ENCODE peak calls at places on chromosomes 5 and 9, in eight cellular contexts. G is neural progenitor cell, T is kidney, P is H9, V is colonic mucosa, L is HCT116, M is IMR-90, B is Karpas-422. C is an unnamed sample.

GRCh38 chr5:119255571-119256356 is 100.1 kb upstream of the TNFAIP8 start:
- DNase-seq in G (no peak), T (no peak), P (peak; percentile 88), V (peak; percentile 87), L (peak; percentile 19), M (peak; percentile 5), B (peak; percentile 78), C (peak; percentile 89)

GRCh38 chr9:131500939-131501541 is 1.7 kb upstream of the POMT1 start:
- DNase-seq in G (no peak), T (no peak), P (no peak), V (no peak), L (no peak), M (peak; percentile 81), B (no peak), C (no peak)

GRCh38 chr5:123543438-123543837 is 31.5 kb downstream of the CSNK1G3 start:
- DNase-seq in G (no peak), T (no peak), P (no peak), V (no peak), L (no peak), M (no peak), B (no peak), C (no peak)

GRCh38 chr9:70385423-70385822 is 29.0 kb downstream of the KLF9 start:
- DNase-seq in G (no peak), T (no peak), P (no peak), V (no peak), L (no peak), M (no peak), B (no peak), C (no peak)

GRCh38 chr9:93579711-93580516 is 3.5 kb downstream of the PHF2 start:
- DNase-seq in G (no peak), T (no peak), P (no peak), V (no peak), L (no peak), M (no peak), B (no peak), C (peak; percentile 38)

GRCh38 chr5:9596256-9596655 is 33.9 kb downstream of the TAS2R1 start:
- DNase-seq in G (no peak), T (no peak), P (no peak), V (no peak), L (no peak), M (no peak), B (no peak), C (no peak)

GRCh38 chr9:89528540-89528939 is 30.6 kb upstream of the SEMA4D start:
- DNase-seq in G (no peak), T (no peak), P (no peak), V (no peak), L (no peak), M (no peak), B (no peak), C (no peak)

GRCh38 chr5:93357686-93358085 is 223.3 kb downstream of the NR2F1-AS1 start:
- DNase-seq in G (no peak), T (no peak), P (no peak), V (no peak), L (no peak), M (no peak), B (no peak), C (no peak)

GRCh38 chr9:19703702-19704101 is 85.1 kb downstream of the SLC24A2 start:
- DNase-seq in G (no peak), T (no peak), P (no peak), V (no peak), L (no peak), M (no peak), B (no peak), C (no peak)

GRCh38 chr5:36300181-36300926 is 1.3 kb downstream of the RANBP3L start:
- DNase-seq in G (no peak), T (no peak), P (no peak), V (no peak), L (no peak), M (peak; percentile 1), B (no peak), C (no peak)

GRCh38 chr5:36304095-36304494 is 2.4 kb upstream of the RANBP3L start:
- DNase-seq in G (peak; percentile 30), T (no peak), P (no peak), V (no peak), L (no peak), M (no peak), B (no peak), C (no peak)

GRCh38 chr5:36298546-36298945 is 3.2 kb downstream of the RANBP3L start:
- DNase-seq in G (no peak), T (no peak), P (no peak), V (no peak), L (no peak), M (no peak), B (no peak), C (no peak)

GRCh38 chr5:36300927-36301540 is 668 bp downstream of the RANBP3L start:
- DNase-seq in G (no peak), T (no peak), P (no peak), V (no peak), L (no peak), M (peak; percentile 1), B (no peak), C (no peak)

DNA sequence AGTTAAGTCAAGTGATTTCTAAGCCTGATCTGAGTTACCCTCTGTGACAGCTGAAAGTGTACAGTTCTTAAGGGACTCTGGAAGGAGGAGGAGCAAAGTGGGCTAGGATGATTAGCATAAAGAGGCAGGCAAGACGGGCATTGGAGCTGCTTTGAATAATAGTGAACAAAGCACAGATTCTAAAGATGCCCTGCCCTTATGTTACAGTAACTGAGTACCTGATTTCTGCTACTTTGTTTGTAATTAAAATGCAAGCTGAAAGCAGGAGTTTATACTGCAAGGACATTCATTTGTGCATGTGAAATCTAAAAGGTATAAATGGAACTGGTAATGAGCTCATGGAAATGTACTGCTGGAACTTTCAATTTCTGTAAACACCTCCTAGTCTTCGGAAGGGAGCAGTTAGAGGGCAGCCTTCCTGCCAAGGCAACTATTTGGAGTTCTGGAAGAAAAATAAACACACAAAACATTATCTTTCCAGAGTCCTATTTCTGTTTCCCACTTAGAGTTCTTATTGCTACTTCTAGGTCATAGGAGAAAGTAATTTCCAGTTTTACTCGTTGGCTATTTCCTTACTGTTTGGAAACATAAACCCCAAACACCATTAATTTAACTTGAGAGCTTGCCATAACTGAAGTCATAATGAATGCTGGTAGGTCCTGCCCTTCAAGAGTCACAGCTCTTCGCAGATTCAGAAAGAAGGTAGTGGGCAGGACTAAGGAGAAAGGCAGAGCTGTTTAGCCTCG is at the start of gene RANBP3L:
- DNase-seq in G (peak; percentile 63), T (no peak), P (no peak), V (no peak), L (no peak), M (peak; percentile 56), B (peak; percentile 60), C (no peak)
- H3K9ac ChIP-seq in G (no peak within 1 kb of the TSS), T (peak within 1 kb of the TSS; percentile 65), P (no peak within 1 kb of the TSS), V (no peak within 1 kb of the TSS), L (no peak within 1 kb of the TSS), M (no peak within 1 kb of the TSS), B (no peak within 1 kb of the TSS), C (no peak within 1 kb of the TSS)

GRCh38 chr5:40871177-40871576 is 30.0 kb downstream of the CARD6 start:
- DNase-seq in G (no peak), T (no peak), P (no peak), V (no peak), L (no peak), M (peak; percentile 13), B (no peak), C (peak; percentile 59)

GRCh38 chr5:40873481-40873880 is 32.3 kb downstream of the CARD6 start:
- DNase-seq in G (no peak), T (no peak), P (no peak), V (no peak), L (no peak), M (no peak), B (no peak), C (no peak)

GRCh38 chr5:40866844-40867243 is 25.7 kb downstream of the CARD6 start:
- DNase-seq in G (peak; percentile 16), T (no peak), P (no peak), V (no peak), L (no peak), M (no peak), B (no peak), C (no peak)

GRCh38 chr5:40869371-40869770 is 28.2 kb downstream of the CARD6 start:
- DNase-seq in G (no peak), T (no peak), P (no peak), V (no peak), L (no peak), M (no peak), B (peak; percentile 48), C (no peak)
- H3K9ac ChIP-seq in G (no peak overlapping the region), T (no peak overlapping the region), P (no peak overlapping the region), V (no peak overlapping the region), L (no peak overlapping the region), M (no peak overlapping the region), B (no peak overlapping the region), C (no peak overlapping the region)

DNA sequence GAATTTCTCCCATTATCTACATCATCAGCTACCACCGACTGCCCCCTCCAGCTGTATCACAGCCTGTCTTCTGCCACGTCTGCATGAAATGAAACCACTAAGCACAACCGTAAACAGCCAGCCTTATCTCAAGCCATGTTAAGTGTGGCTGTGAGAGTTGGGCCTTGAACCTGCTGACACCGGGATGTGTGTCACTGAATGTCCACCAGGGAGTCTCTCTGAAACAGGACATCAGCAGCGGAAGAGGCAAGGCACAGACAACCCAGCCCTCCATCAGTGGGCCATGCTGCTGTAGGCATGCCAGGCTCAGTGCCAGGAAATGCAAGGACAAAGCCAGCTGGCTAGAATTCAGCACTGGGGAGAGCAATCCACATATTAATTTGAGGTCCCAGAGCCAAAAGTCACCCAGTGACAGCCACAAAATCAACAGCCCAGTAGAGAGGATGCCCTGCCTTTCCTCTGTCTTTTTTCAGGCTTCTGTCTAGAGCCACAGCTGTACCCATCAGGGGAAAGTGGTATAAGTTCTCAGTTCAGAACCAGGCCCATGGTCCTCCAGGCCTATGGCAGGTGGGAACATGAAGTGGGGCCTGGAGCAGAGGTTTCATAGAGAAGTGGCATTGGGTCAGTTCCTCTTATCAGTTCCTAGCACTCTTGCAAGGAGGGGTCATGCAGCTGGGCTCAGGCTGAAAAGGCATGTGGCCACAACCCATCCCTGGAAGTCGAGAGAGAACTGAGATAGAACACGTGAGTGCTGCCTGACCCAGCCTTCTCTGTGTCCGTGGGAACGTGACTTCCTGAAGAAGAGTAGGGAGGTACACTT is 199.5 kb downstream of the ESM1 start:
- DNase-seq in G (no peak), T (peak; percentile 71), P (no peak), V (peak; percentile 42), L (no peak), M (peak; percentile 21), B (no peak), C (peak; percentile 70)
- H3K9ac ChIP-seq in G (no peak overlapping the region), T (no peak overlapping the region), P (no peak overlapping the region), V (no peak overlapping the region), L (no peak overlapping the region), M (no peak overlapping the region), B (no peak overlapping the region), C (no peak overlapping the region)

GRCh38 chr5:116576043-116576713 is 1.6 kb upstream of the SEMA6A start:
- DNase-seq in G (peak; percentile 94), T (peak; percentile 85), P (peak; percentile 93), V (peak; percentile 71), L (peak; percentile 72), M (peak; percentile 19), B (peak; percentile 87), C (peak; percentile 96)

GRCh38 chr5:116575635-116576042 is 1.0 kb upstream of the SEMA6A start:
- DNase-seq in G (peak; percentile 64), T (peak; percentile 71), P (peak; percentile 64), V (peak; percentile 49), L (no peak), M (no peak), B (peak; percentile 43), C (peak; percentile 83)

GRCh38 chr5:116573279-116573616 is 1.4 kb downstream of the SEMA6A start:
- DNase-seq in G (peak; percentile 70), T (peak; percentile 80), P (no peak), V (peak; percentile 55), L (no peak), M (no peak), B (no peak), C (peak; percentile 77)

GRCh38 chr5:116573617-116574431 is 799 bp downstream of the SEMA6A start:
- DNase-seq in G (peak; percentile 64), T (peak; percentile 79), P (no peak), V (peak; percentile 46), L (no peak), M (no peak), B (no peak), C (peak; percentile 65)

GRCh38 chr5:116574682-116575634 is at the start of gene SEMA6A:
- DNase-seq in G (peak; percentile 97), T (peak; percentile 97), P (peak; percentile 97), V (peak; percentile 97), L (peak; percentile 95), M (peak; percentile 75), B (peak; percentile 79), C (peak; percentile 99)
- H3K9ac ChIP-seq in G (peak within 1 kb of the TSS; percentile 73), T (peak within 1 kb of the TSS; percentile 67), P (peak within 1 kb of the TSS; percentile 89), V (peak within 1 kb of the TSS; percentile 98), L (peak within 1 kb of the TSS; percentile 57), M (no peak within 1 kb of the TSS), B (no peak within 1 kb of the TSS), C (peak within 1 kb of the TSS; percentile 72)

C was measured in endodermal cell.